ENCODE peak calls at places on chromosomes 2 and 18, in four cellular contexts. C is AG04450; G is effector memory CD4-positive, alpha-beta T cell; X is CD8-positive, alpha-beta memory T cell. I is an unnamed sample.

GRCh38 chr2:158131919-158132566 is 30.4 kb downstream of the UPP2 start:
- DNase-seq in C (no peak), G (no peak), X (no peak), I (no peak)

GRCh38 chr18:36468161-36468560 is 170.6 kb downstream of the FHOD3 start:
- DNase-seq in C (no peak), G (no peak), X (no peak), I (no peak)

GRCh38 chr2:101881131-101881530 is 110.6 kb upstream of the IL1R2 start:
- DNase-seq in C (no peak), G (no peak), X (no peak), I (no peak)

GRCh38 chr2:109513749-109514588 is 99.8 kb downstream of the SEPTIN10 start:
- DNase-seq in C (peak), G (no peak), X (no peak), I (no peak)

GRCh38 chr2:128536925-128537620 is 218.4 kb upstream of the HS6ST1 start:
- DNase-seq in C (peak), G (no peak), X (no peak), I (no peak)

GRCh38 chr18:54329787-54330186 is 27.9 kb downstream of the STARD6 start:
- DNase-seq in C (no peak), G (no peak), X (no peak), I (no peak)

GRCh38 chr2:118309201-118310015 is 221.1 kb downstream of the INSIG2 start:
- DNase-seq in C (no peak), G (no peak), X (no peak), I (no peak)

GRCh38 chr2:229408356-229408755 is 137.3 kb upstream of the PID1 start:
- DNase-seq in C (peak), G (no peak), X (no peak), I (no peak)

GRCh38 chr2:237118025-237118424 is 32.3 kb downstream of the COPS8 start:
- DNase-seq in C (no peak), G (no peak), X (no peak), I (no peak)

GRCh38 chr18:227374-227773 is 40.5 kb downstream of the THOC1 start:
- DNase-seq in C (no peak), G (no peak), X (no peak), I (no peak)

GRCh38 chr2:25341031-25341727 is 546 bp downstream of the DNMT3A start:
- DNase-seq in C (no peak), G (no peak), X (peak), I (peak)

GRCh38 chr2:166900700-166901099 is 12.4 kb downstream of the XIRP2 start:
- DNase-seq in C (no peak), G (no peak), X (no peak), I (no peak)

GRCh38 chr2:65021709-65022108 is 32.5 kb downstream of the SLC1A4 start:
- DNase-seq in C (no peak), G (no peak), X (no peak), I (no peak)

GRCh38 chr2:20650412-20650879 is 452 bp downstream of the HS1BP3 start:
- DNase-seq in C (no peak), G (no peak), X (peak), I (no peak)

GRCh38 chr2:109638807-109639206 is 24.6 kb downstream of the SOWAHC start:
- DNase-seq in C (no peak), G (no peak), X (no peak), I (no peak)

GRCh38 chr18:61727241-61727640 is 165.6 kb downstream of the RNF152 start:
- DNase-seq in C (no peak), G (no peak), X (no peak), I (no peak)

GRCh38 chr18:11587432-11587831 is 22.0 kb upstream of the SLC35G4 start:
- DNase-seq in C (no peak), G (no peak), X (no peak), I (no peak)

GRCh38 chr18:35131387-35132283 is 90.4 kb downstream of the MAPRE2 start:
- DNase-seq in C (no peak), G (no peak), X (no peak), I (peak)

GRCh38 chr2:10452334-10452733 is 4.2 kb upstream of the ODC1 start:
- DNase-seq in C (peak), G (no peak), X (no peak), I (no peak)

GRCh38 chr2:138948070-138948539 is 167.9 kb upstream of the NXPH2 start:
- DNase-seq in C (no peak), G (no peak), X (no peak), I (no peak)

GRCh38 chr18:55856191-55856590 is 268.2 kb upstream of the TCF4 start:
- DNase-seq in C (peak), G (no peak), X (no peak), I (no peak)

GRCh38 chr2:48812376-48812775 is 56.9 kb upstream of the LHCGR start:
- DNase-seq in C (no peak), G (no peak), X (no peak), I (no peak)

GRCh38 chr2:117942551-117942950 is 71.3 kb downstream of the CCDC93 start:
- DNase-seq in C (no peak), G (no peak), X (no peak), I (no peak)

GRCh38 chr2:105447476-105447875 is 48.6 kb upstream of the FHL2 start:
- DNase-seq in C (no peak), G (no peak), X (no peak), I (no peak)

GRCh38 chr18:49051323-49051967 is 100.7 kb upstream of the SMAD7 start:
- DNase-seq in C (no peak), G (no peak), X (no peak), I (no peak)

GRCh38 chr2:208799397-208799796 is 392.8 kb downstream of the PTH2R start:
- DNase-seq in C (no peak), G (no peak), X (no peak), I (no peak)

GRCh38 chr2:181904022-181904632 is 12.6 kb downstream of the ITPRID2 start:
- DNase-seq in C (no peak), G (no peak), X (no peak), I (no peak)

GRCh38 chr2:1234731-1235308 is 178.4 kb upstream of the TPO start:
- DNase-seq in C (no peak), G (no peak), X (no peak), I (no peak)

GRCh38 chr2:114089636-114090325 is 199.9 kb downstream of the ACTR3 start:
- DNase-seq in C (no peak), G (no peak), X (no peak), I (no peak)

GRCh38 chr2:235268535-235268934 is 225.3 kb upstream of the AGAP1 start:
- DNase-seq in C (peak), G (no peak), X (no peak), I (no peak)

GRCh38 chr2:15642334-15643208 is 50.9 kb downstream of the DDX1 start:
- DNase-seq in C (no peak), G (no peak), X (no peak), I (no peak)

GRCh38 chr18:56068030-56068671 is 480.2 kb upstream of the TCF4 start:
- DNase-seq in C (peak), G (no peak), X (no peak), I (no peak)

GRCh38 chr2:206250041-206250897 is 24.2 kb upstream of the ZDBF2 start:
- DNase-seq in C (no peak), G (no peak), X (no peak), I (no peak)

GRCh38 chr18:63460414-63460813 is 16.3 kb upstream of the SERPINB5 start:
- DNase-seq in C (no peak), G (no peak), X (no peak), I (no peak)

GRCh38 chr2:64283641-64284371 is 139.6 kb upstream of the PELI1 start:
- DNase-seq in C (no peak), G (no peak), X (no peak), I (no peak)

GRCh38 chr2:161650116-161651015 is 26.1 kb downstream of the SLC4A10 start:
- DNase-seq in C (no peak), G (no peak), X (no peak), I (no peak)

GRCh38 chr2:150474326-150475074 is 13.0 kb downstream of the RND3 start:
- DNase-seq in C (no peak), G (no peak), X (no peak), I (no peak)

GRCh38 chr2:215619022-215619958 is 183.4 kb upstream of the FN1 start:
- DNase-seq in C (no peak), G (no peak), X (no peak), I (no peak)

GRCh38 chr2:215620528-215620927 is 184.7 kb upstream of the FN1 start:
- DNase-seq in C (no peak), G (no peak), X (no peak), I (no peak)

GRCh38 chr2:215621389-215621788 is 185.5 kb upstream of the FN1 start:
- DNase-seq in C (no peak), G (no peak), X (no peak), I (no peak)

GRCh38 chr2:215618145-215618544 is 182.3 kb upstream of the FN1 start:
- DNase-seq in C (no peak), G (no peak), X (no peak), I (no peak)

GRCh38 chr2:215619989-215620388 is 184.1 kb upstream of the FN1 start:
- DNase-seq in C (no peak), G (no peak), X (no peak), I (no peak)
- H3K27ac ChIP-seq in C (no peak), G (no peak), X (peak), I (no peak)

GRCh38 chr2:241224068-241224850 is 35.8 kb downstream of the ANO7 start:
- DNase-seq in C (no peak), G (no peak), X (peak), I (peak)
- H3K27ac ChIP-seq in C (no peak), G (no peak), X (no peak), I (peak)

GRCh38 chr2:3222636-3223035 is 155.0 kb downstream of the EIPR1 start:
- DNase-seq in C (no peak), G (peak), X (peak), I (no peak)

GRCh38 chr2:3217646-3218045 is 160.0 kb downstream of the EIPR1 start:
- DNase-seq in C (no peak), G (no peak), X (no peak), I (no peak)

GRCh38 chr2:3224681-3225080 is 152.9 kb downstream of the EIPR1 start:
- DNase-seq in C (no peak), G (no peak), X (no peak), I (no peak)

GRCh38 chr2:3219536-3219935 is 158.1 kb downstream of the EIPR1 start:
- DNase-seq in C (no peak), G (no peak), X (no peak), I (no peak)

GRCh38 chr2:3223080-3223923 is 154.3 kb downstream of the EIPR1 start:
- DNase-seq in C (peak), G (peak), X (peak), I (no peak)
- H3K27ac ChIP-seq in C (no peak), G (peak), X (peak), I (no peak)

GRCh38 chr2:136131484-136131960 is 13.6 kb upstream of the CXCR4 start:
- DNase-seq in C (no peak), G (peak), X (peak), I (no peak)
- H3K27ac ChIP-seq in C (no peak), G (peak), X (peak), I (no peak)

DNA sequence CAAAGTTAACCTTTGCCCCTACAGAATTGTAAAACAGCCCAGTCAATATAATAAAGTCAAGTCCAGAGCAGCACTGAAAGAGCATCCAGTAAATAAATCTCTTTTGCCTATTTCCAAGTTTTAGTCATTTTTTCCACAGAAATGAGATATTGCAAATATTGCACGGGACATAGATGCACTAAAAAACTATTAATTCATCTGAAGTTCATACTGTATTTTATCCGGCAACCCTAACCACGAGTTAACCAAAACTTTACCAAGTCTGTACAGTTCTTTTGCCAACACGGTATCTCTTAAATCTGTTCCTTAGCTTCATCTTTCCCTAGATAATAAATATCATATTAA is 484 bp upstream of the ASNSD1 start:
- DNase-seq in C (no peak), G (no peak), X (no peak), I (no peak)
- H3K27ac ChIP-seq in C (no peak), G (no peak), X (no peak), I (no peak)

DNA sequence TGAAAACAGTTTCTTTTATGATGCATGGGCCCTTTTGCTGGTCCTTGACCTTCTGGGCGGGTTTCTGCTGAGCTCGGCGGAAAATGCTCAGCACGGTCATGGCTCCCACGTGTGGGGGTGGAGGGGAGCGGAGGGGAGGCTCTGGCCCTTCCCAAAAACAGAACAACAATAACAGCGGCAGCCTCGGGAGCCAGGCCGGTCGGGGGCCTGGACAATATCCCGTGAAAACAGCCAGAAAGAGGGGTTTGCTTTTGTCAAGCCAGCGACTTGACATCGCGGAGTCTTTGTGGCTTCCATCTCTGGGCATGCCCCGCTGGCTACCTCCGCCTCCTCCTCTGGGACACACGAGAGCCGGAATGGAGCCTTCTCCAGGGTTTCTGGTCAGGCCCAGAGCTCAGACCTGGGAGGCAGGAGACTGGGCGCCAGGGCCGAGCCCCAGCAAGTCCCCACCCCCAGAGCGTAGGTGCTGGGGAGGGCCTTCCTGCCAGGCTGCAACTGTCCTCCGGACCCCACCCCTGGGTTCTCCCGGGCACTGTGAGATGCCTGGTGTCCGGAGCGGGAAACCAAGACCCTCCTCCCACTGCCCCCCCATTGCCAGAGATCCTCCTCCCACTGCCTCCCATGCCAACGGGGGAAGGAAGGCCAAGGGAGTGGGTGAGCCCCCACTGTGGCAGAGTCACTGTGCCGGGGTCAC is 35.9 kb upstream of the SNED1 start:
- DNase-seq in C (no peak), G (no peak), X (peak), I (no peak)
- H3K27ac ChIP-seq in C (no peak), G (no peak), X (no peak), I (no peak)

GRCh38 chr2:86485103-86485502 is 43.9 kb downstream of the KDM3A start:
- DNase-seq in C (no peak), G (no peak), X (no peak), I (no peak)
- H3K27ac ChIP-seq in C (no peak), G (no peak), X (no peak), I (no peak)